ENCODE peak calls at places on chromosomes 12 and 14, in four cellular contexts. Y is stimulated activated CD8-positive, alpha-beta memory T cell treated with anti-CD3 and anti-CD28 coated beads, Interleukin-15, amount 100 ng/mL, for 1 hour; J is AG08395; V is NCI-H345. D is an unnamed sample.

GRCh38 chr12:119369907-119370546 is 35.5 kb downstream of the CCDC60 start:
- DNase-seq in Y (no peak), V (peak), J (no peak), D (no peak)

GRCh38 chr12:63294327-63294632 is 143.3 kb upstream of the AVPR1A start:
- DNase-seq in Y (no peak), V (no peak), J (peak), D (no peak)

GRCh38 chr12:13177373-13177772 is 19.2 kb upstream of the EMP1 start:
- DNase-seq in V (no peak), J (no peak), Y (no peak), D (no peak)

GRCh38 chr12:6620137-6620884 is 13.1 kb upstream of the CHD4 start:
- DNase-seq in V (no peak), J (peak), Y (no peak), D (peak)

GRCh38 chr12:118525216-118525615 is 148.9 kb downstream of the SUDS3 start:
- DNase-seq in J (no peak), V (no peak), Y (no peak), D (no peak)

GRCh38 chr14:68427550-68427890 is 365.3 kb downstream of the ZFP36L1 start:
- DNase-seq in V (no peak), J (no peak), Y (no peak), D (no peak)

GRCh38 chr14:77301103-77301502 is 19.6 kb downstream of the POMT2 start:
- DNase-seq in J (peak), Y (peak), V (peak), D (peak)

GRCh38 chr12:32365473-32366064 is 33.8 kb upstream of the FGD4 start:
- DNase-seq in J (peak), V (peak), Y (no peak), D (no peak)

GRCh38 chr12:52347016-52347415 is 20.3 kb downstream of the KRT85 start:
- DNase-seq in J (no peak), V (no peak), Y (no peak), D (peak)

GRCh38 chr12:127051139-127051538 is 1215.8 kb upstream of the TMEM132C start:
- DNase-seq in Y (no peak), J (no peak), V (no peak), D (no peak)

GRCh38 chr12:50006754-50007442 is 18.4 kb downstream of the RACGAP1 start:
- DNase-seq in Y (no peak), J (no peak), V (no peak), D (no peak)

GRCh38 chr14:69170848-69171247 is 17.9 kb upstream of the DCAF5 start:
- DNase-seq in Y (no peak), V (no peak), J (peak), D (peak)

GRCh38 chr12:16531623-16532022 is 74.3 kb downstream of the LMO3 start:
- DNase-seq in V (peak), Y (no peak), J (no peak), D (no peak)

GRCh38 chr14:102949062-102949800 is 26.8 kb downstream of the AMN start:
- DNase-seq in Y (no peak), V (no peak), J (peak), D (peak)

GRCh38 chr12:51683763-51684357 is 92.8 kb downstream of the SCN8A start:
- DNase-seq in Y (no peak), V (no peak), J (peak), D (no peak)

GRCh38 chr14:30389134-30389900 is 169.6 kb upstream of the G2E3 start:
- DNase-seq in J (no peak), V (no peak), Y (no peak), D (peak)

GRCh38 chr12:48924617-48925217 is 575 bp downstream of the FKBP11 start:
- DNase-seq in Y (peak), J (peak), V (no peak), D (peak)

GRCh38 chr12:106642991-106643390 is 60.2 kb downstream of the RFX4 start:
- DNase-seq in Y (no peak), J (no peak), V (no peak), D (no peak)

GRCh38 chr14:70871863-70872677 is 35.2 kb upstream of the PCNX1 start:
- DNase-seq in V (no peak), Y (no peak), J (no peak), D (no peak)

GRCh38 chr14:94681300-94682060 is 69.3 kb downstream of the SERPINA3 start:
- DNase-seq in J (peak), Y (no peak), V (peak), D (peak)

GRCh38 chr12:12562016-12562483 is 613 bp downstream of the DUSP16 start:
- DNase-seq in V (peak), Y (no peak), J (peak), D (no peak)

GRCh38 chr12:6272300-6273208 is 37.9 kb upstream of the PLEKHG6 start:
- DNase-seq in V (no peak), J (no peak), Y (no peak), D (peak)

GRCh38 chr12:442235-442884 is 17.4 kb upstream of the B4GALNT3 start:
- DNase-seq in J (peak), V (peak), Y (no peak), D (peak)

GRCh38 chr14:52694761-52695480 is 437 bp downstream of the ERO1A start:
- DNase-seq in J (peak), Y (peak), V (peak), D (peak)

D was measured in osteoblast.